ENCODE peak calls at places on chromosomes 2 and 18, in five cellular contexts. One of them, this sample, is unnamed.

GRCh38 chr2:175176624-175177023 is 4.9 kb downstream of the ATP5MC3 start:
- DNase-seq in GM12864: no peak
- DNase-seq in A549: no peak
- DNase-seq in CD8-positive, alpha-beta T cell: no peak
- DNase-seq in MM.1S: no peak
- DNase-seq in this sample: no peak

GRCh38 chr2:221671515-221671914 is 99.4 kb upstream of the EPHA4 start:
- DNase-seq in GM12864: no peak
- DNase-seq in A549: no peak
- DNase-seq in CD8-positive, alpha-beta T cell: no peak
- DNase-seq in MM.1S: no peak
- DNase-seq in this sample: no peak

GRCh38 chr2:187658952-187659525 is 104.8 kb upstream of the TFPI start:
- DNase-seq in GM12864: no peak
- DNase-seq in A549: peak
- DNase-seq in CD8-positive, alpha-beta T cell: no peak
- DNase-seq in MM.1S: no peak
- DNase-seq in this sample: peak

GRCh38 chr18:12291690-12292089 is 16.4 kb upstream of the TUBB6 start:
- DNase-seq in GM12864: no peak
- DNase-seq in A549: no peak
- DNase-seq in CD8-positive, alpha-beta T cell: no peak
- DNase-seq in MM.1S: no peak
- DNase-seq in this sample: no peak

GRCh38 chr2:28956415-28956826 is 24.7 kb upstream of the TOGARAM2 start:
- DNase-seq in GM12864: peak
- DNase-seq in A549: no peak
- DNase-seq in CD8-positive, alpha-beta T cell: no peak
- DNase-seq in MM.1S: no peak
- DNase-seq in this sample: peak

GRCh38 chr2:233058717-233059546 is 1.2 kb upstream of the INPP5D start:
- DNase-seq in GM12864: no peak
- DNase-seq in A549: no peak
- DNase-seq in CD8-positive, alpha-beta T cell: no peak
- DNase-seq in MM.1S: no peak
- DNase-seq in this sample: no peak

GRCh38 chr18:3248062-3248669 is 565 bp downstream of the MYL12A start:
- DNase-seq in GM12864: no peak
- DNase-seq in A549: no peak
- DNase-seq in CD8-positive, alpha-beta T cell: peak
- DNase-seq in MM.1S: peak
- DNase-seq in this sample: peak

GRCh38 chr18:35376393-35376741 is 770 bp downstream of the ZNF396 start:
- DNase-seq in GM12864: no peak
- DNase-seq in A549: no peak
- DNase-seq in CD8-positive, alpha-beta T cell: peak
- DNase-seq in MM.1S: no peak
- DNase-seq in this sample: no peak

GRCh38 chr2:176745543-176746331 is 466.9 kb upstream of the HNRNPA3 start:
- DNase-seq in GM12864: no peak
- DNase-seq in A549: no peak
- DNase-seq in CD8-positive, alpha-beta T cell: no peak
- DNase-seq in MM.1S: peak
- DNase-seq in this sample: no peak
- H3K4me3 ChIP-seq in GM12864: no peak
- H3K4me3 ChIP-seq in A549: no peak
- H3K4me3 ChIP-seq in CD8-positive, alpha-beta T cell: no peak
- H3K4me3 ChIP-seq in MM.1S: peak
- H3K4me3 ChIP-seq in this sample: no peak

GRCh38 chr2:199979841-199980628 is 24.7 kb downstream of the MAIP1 start:
- DNase-seq in GM12864: peak
- DNase-seq in A549: peak
- DNase-seq in CD8-positive, alpha-beta T cell: peak
- DNase-seq in MM.1S: peak
- DNase-seq in this sample: peak
- H3K4me3 ChIP-seq in GM12864: no peak
- H3K4me3 ChIP-seq in A549: no peak
- H3K4me3 ChIP-seq in CD8-positive, alpha-beta T cell: no peak
- H3K4me3 ChIP-seq in MM.1S: no peak
- H3K4me3 ChIP-seq in this sample: no peak

DNA sequence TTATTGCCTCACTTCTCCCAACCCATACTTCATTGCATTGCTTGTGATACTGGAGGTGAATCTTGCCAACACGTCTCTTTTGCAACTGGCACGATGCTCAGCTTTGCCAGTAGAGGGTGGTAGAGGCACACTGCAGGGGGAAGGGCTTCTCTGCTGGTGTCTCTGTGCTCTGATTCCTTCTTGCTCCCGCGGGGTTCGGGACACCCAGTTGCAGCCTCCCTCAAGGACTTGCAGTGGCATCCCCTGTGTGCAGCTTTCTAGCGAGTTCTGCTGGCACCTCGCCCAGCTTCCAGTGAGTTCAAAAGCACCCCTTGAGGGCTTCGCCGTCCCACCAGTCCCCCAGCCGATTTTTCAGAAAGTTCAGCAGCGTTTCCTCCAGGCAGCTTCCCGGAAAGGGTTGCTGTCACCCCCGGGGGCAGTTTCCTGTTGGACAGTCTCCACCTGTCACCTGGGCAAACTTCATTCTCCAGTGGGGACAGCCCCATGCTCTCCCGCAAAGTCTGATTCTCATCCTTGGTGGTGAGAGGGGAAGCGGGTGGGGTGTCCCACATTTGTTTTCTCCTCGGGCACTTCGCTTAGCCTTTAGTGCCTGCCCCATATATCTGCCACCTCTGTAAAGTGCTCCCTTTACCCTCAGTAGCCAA is 35.4 kb upstream of the EN1 start:
- DNase-seq in GM12864: peak
- DNase-seq in A549: peak
- DNase-seq in CD8-positive, alpha-beta T cell: peak
- DNase-seq in MM.1S: peak
- DNase-seq in this sample: peak
- H3K4me3 ChIP-seq in GM12864: peak
- H3K4me3 ChIP-seq in A549: peak
- H3K4me3 ChIP-seq in CD8-positive, alpha-beta T cell: peak
- H3K4me3 ChIP-seq in MM.1S: peak
- H3K4me3 ChIP-seq in this sample: peak

GRCh38 chr18:57427429-57428181 is 7.6 kb upstream of the ONECUT2 start:
- DNase-seq in GM12864: no peak
- DNase-seq in A549: no peak
- DNase-seq in CD8-positive, alpha-beta T cell: no peak
- DNase-seq in MM.1S: no peak
- DNase-seq in this sample: no peak
- H3K4me3 ChIP-seq in GM12864: no peak
- H3K4me3 ChIP-seq in A549: no peak
- H3K4me3 ChIP-seq in CD8-positive, alpha-beta T cell: no peak
- H3K4me3 ChIP-seq in MM.1S: no peak
- H3K4me3 ChIP-seq in this sample: no peak

GRCh38 chr2:134706587-134707329 is 12.0 kb downstream of the TMEM163 start:
- DNase-seq in GM12864: no peak
- DNase-seq in A549: no peak
- DNase-seq in CD8-positive, alpha-beta T cell: no peak
- DNase-seq in MM.1S: no peak
- DNase-seq in this sample: peak
- H3K4me3 ChIP-seq in GM12864: no peak
- H3K4me3 ChIP-seq in A549: no peak
- H3K4me3 ChIP-seq in CD8-positive, alpha-beta T cell: peak
- H3K4me3 ChIP-seq in MM.1S: no peak
- H3K4me3 ChIP-seq in this sample: peak

DNA sequence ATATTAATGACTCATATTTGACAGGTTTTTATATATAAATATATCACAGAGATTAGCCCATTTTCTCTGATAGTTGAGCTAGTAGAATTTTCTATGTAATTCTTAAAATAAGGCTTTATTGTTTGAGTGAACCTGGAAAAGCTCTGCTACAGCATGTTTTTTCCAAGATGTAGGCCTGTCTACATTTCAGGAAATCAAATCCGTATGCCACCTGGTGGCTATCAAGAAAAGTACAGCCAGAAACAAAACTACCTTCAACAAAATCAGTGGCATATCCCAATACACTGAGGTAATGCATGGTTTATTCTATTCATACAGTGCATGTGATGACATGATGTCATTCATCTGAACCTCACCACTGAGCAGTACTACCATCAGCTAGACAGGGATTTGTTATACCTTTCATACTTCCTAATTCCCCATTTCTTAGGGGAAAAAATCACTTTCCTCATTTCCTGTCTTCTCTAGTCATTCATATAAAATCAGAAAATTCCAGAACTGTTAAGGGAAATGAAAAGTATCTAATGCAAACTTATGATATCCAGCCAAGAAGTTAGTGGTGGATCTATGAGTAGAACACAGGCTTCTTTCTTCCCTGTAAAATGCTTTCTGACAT is 310.4 kb upstream of the SYT4 start:
- DNase-seq in GM12864: no peak
- DNase-seq in A549: no peak
- DNase-seq in CD8-positive, alpha-beta T cell: no peak
- DNase-seq in MM.1S: peak
- DNase-seq in this sample: peak
- H3K4me3 ChIP-seq in GM12864: no peak
- H3K4me3 ChIP-seq in A549: no peak
- H3K4me3 ChIP-seq in CD8-positive, alpha-beta T cell: no peak
- H3K4me3 ChIP-seq in MM.1S: no peak
- H3K4me3 ChIP-seq in this sample: no peak

GRCh38 chr2:54564439-54564838 is 108.3 kb downstream of the SPTBN1 start:
- DNase-seq in GM12864: no peak
- DNase-seq in A549: no peak
- DNase-seq in CD8-positive, alpha-beta T cell: no peak
- DNase-seq in MM.1S: no peak
- DNase-seq in this sample: no peak
- H3K4me3 ChIP-seq in GM12864: no peak
- H3K4me3 ChIP-seq in A549: no peak
- H3K4me3 ChIP-seq in CD8-positive, alpha-beta T cell: no peak
- H3K4me3 ChIP-seq in MM.1S: no peak
- H3K4me3 ChIP-seq in this sample: no peak

GRCh38 chr2:47520825-47521665 is 118.1 kb downstream of the MSH2 start:
- DNase-seq in GM12864: peak
- DNase-seq in A549: peak
- DNase-seq in CD8-positive, alpha-beta T cell: peak
- DNase-seq in MM.1S: peak
- DNase-seq in this sample: peak

GRCh38 chr2:47519604-47520301 is 116.8 kb downstream of the MSH2 start:
- DNase-seq in GM12864: no peak
- DNase-seq in A549: no peak
- DNase-seq in CD8-positive, alpha-beta T cell: no peak
- DNase-seq in MM.1S: no peak
- DNase-seq in this sample: no peak

GRCh38 chr2:47521666-47522285 is 118.8 kb downstream of the MSH2 start:
- DNase-seq in GM12864: no peak
- DNase-seq in A549: no peak
- DNase-seq in CD8-positive, alpha-beta T cell: no peak
- DNase-seq in MM.1S: no peak
- DNase-seq in this sample: peak

GRCh38 chr2:47519147-47519537 is 116.2 kb downstream of the MSH2 start:
- DNase-seq in GM12864: no peak
- DNase-seq in A549: no peak
- DNase-seq in CD8-positive, alpha-beta T cell: no peak
- DNase-seq in MM.1S: no peak
- DNase-seq in this sample: no peak

GRCh38 chr2:47520302-47520630 is 117.3 kb downstream of the MSH2 start:
- DNase-seq in GM12864: no peak
- DNase-seq in A549: no peak
- DNase-seq in CD8-positive, alpha-beta T cell: no peak
- DNase-seq in MM.1S: no peak
- DNase-seq in this sample: no peak
- H3K4me3 ChIP-seq in GM12864: peak
- H3K4me3 ChIP-seq in A549: peak
- H3K4me3 ChIP-seq in CD8-positive, alpha-beta T cell: peak
- H3K4me3 ChIP-seq in MM.1S: peak
- H3K4me3 ChIP-seq in this sample: peak

DNA sequence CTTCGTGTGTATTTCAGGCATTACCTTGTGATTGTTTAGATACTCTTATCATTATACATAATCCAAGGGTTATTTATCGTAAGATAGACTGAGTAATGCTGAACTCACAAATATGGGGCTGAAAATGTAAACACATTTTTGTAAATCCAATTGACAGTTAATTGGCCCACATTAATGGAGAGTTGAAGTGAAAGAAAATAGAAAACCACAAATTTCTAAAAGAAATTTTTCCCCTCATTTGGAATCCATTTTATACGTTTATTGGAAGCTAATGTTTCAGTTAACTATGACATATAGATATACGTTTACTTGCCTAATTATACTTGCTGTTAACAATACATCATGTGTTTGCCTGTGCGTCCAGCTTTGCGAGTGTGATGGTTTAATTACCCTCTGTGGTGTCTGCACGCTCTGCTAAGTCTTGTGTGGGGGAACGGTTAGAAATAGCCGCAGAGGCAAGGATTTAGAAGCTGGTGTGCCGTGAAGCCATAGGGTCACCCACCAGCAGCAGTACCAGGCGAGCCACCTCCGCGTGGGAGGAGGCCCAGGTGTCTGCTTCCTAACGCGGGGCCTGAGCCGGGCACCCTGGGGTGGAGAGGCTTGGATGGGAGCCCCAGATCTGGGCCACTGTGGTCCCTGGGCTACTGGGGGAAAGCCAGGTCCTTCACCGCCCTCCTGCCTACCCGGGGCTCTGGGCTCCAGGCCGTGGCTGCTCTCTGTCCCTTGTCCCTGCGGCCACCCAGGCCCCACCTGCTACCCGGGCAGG is 38.0 kb downstream of the TSHZ1 start:
- DNase-seq in GM12864: no peak
- DNase-seq in A549: no peak
- DNase-seq in CD8-positive, alpha-beta T cell: no peak
- DNase-seq in MM.1S: no peak
- DNase-seq in this sample: no peak
- H3K4me3 ChIP-seq in GM12864: no peak
- H3K4me3 ChIP-seq in A549: peak
- H3K4me3 ChIP-seq in CD8-positive, alpha-beta T cell: peak
- H3K4me3 ChIP-seq in MM.1S: no peak
- H3K4me3 ChIP-seq in this sample: peak

GRCh38 chr2:166376873-166377272 is 1.1 kb upstream of the SCN9A start:
- DNase-seq in GM12864: no peak
- DNase-seq in A549: no peak
- DNase-seq in CD8-positive, alpha-beta T cell: no peak
- DNase-seq in MM.1S: no peak
- DNase-seq in this sample: no peak
- H3K4me3 ChIP-seq in GM12864: no peak
- H3K4me3 ChIP-seq in A549: peak
- H3K4me3 ChIP-seq in CD8-positive, alpha-beta T cell: no peak
- H3K4me3 ChIP-seq in MM.1S: no peak
- H3K4me3 ChIP-seq in this sample: no peak